ENCODE peak calls at places on chromosomes 3 and 15, in seven cellular contexts. A is tibial nerve, B is esophagus squamous epithelium, P is heart left ventricle, D is Peyer's patch, K is breast epithelium, I is NB4. N is an unnamed sample.

GRCh38 chr3:8755564-8756237 is 13.7 kb downstream of the OXTR start:
- DNase-seq in A (no peak), B (no peak), P (no peak), D (no peak), K (no peak), I (peak; percentile 13), N (no peak)

GRCh38 chr15:85414495-85414894 is 34.1 kb downstream of the AKAP13 start:
- DNase-seq in A (no peak), B (no peak), P (no peak), D (no peak), K (no peak), I (peak; percentile 44), N (no peak)

GRCh38 chr3:71069797-71070196 is 513.7 kb downstream of the FOXP1 start:
- DNase-seq in A (peak; percentile 77), B (no peak), P (peak; percentile 70), D (peak; percentile 86), K (peak; percentile 80), I (peak; percentile 68), N (peak; percentile 13)

GRCh38 chr15:67827561-67828378 is 2.5 kb downstream of the SKOR1 start:
- DNase-seq in A (no peak), B (no peak), P (no peak), D (no peak), K (no peak), I (no peak), N (no peak)

GRCh38 chr15:77033417-77033728 is 37.5 kb downstream of the TSPAN3 start:
- DNase-seq in A (no peak), B (no peak), P (no peak), D (peak; percentile 41), K (peak; percentile 14), I (peak; percentile 7), N (no peak)

GRCh38 chr3:5095879-5096278 is 26.2 kb upstream of the ARL8B start:
- DNase-seq in A (no peak), B (no peak), P (peak; percentile 66), D (peak; percentile 37), K (no peak), I (no peak), N (no peak)

GRCh38 chr3:115808816-115809215 is 185.5 kb downstream of the GAP43 start:
- DNase-seq in A (no peak), B (no peak), P (no peak), D (no peak), K (no peak), I (no peak), N (no peak)

GRCh38 chr15:67105065-67105951 is 39.9 kb downstream of the SMAD3 start:
- DNase-seq in A (peak; percentile 37), B (no peak), P (no peak), D (peak; percentile 81), K (peak; percentile 67), I (no peak), N (peak; percentile 63)

GRCh38 chr15:58732620-58733363 is 16.7 kb downstream of the ADAM10 start:
- DNase-seq in A (no peak), B (no peak), P (no peak), D (no peak), K (no peak), I (no peak), N (no peak)

GRCh38 chr3:78993375-78993774 is 774.4 kb downstream of the ROBO1 start:
- DNase-seq in A (no peak), B (no peak), P (no peak), D (no peak), K (no peak), I (no peak), N (no peak)

GRCh38 chr3:125002414-125002811 is 53.4 kb downstream of the HEG1 start:
- DNase-seq in A (no peak), B (no peak), P (no peak), D (no peak), K (no peak), I (no peak), N (no peak)

GRCh38 chr3:22713936-22714335 is 489.2 kb upstream of the UBE2E2 start:
- DNase-seq in A (no peak), B (no peak), P (no peak), D (no peak), K (no peak), I (peak; percentile 84), N (no peak)

GRCh38 chr3:127263586-127264231 is 24.1 kb downstream of the PRR20G start:
- DNase-seq in A (no peak), B (no peak), P (no peak), D (no peak), K (no peak), I (no peak), N (no peak)

GRCh38 chr15:70528270-70528706 is 235.1 kb downstream of the UACA start:
- DNase-seq in A (no peak), B (no peak), P (no peak), D (peak; percentile 84), K (no peak), I (peak; percentile 89), N (no peak)

DNA sequence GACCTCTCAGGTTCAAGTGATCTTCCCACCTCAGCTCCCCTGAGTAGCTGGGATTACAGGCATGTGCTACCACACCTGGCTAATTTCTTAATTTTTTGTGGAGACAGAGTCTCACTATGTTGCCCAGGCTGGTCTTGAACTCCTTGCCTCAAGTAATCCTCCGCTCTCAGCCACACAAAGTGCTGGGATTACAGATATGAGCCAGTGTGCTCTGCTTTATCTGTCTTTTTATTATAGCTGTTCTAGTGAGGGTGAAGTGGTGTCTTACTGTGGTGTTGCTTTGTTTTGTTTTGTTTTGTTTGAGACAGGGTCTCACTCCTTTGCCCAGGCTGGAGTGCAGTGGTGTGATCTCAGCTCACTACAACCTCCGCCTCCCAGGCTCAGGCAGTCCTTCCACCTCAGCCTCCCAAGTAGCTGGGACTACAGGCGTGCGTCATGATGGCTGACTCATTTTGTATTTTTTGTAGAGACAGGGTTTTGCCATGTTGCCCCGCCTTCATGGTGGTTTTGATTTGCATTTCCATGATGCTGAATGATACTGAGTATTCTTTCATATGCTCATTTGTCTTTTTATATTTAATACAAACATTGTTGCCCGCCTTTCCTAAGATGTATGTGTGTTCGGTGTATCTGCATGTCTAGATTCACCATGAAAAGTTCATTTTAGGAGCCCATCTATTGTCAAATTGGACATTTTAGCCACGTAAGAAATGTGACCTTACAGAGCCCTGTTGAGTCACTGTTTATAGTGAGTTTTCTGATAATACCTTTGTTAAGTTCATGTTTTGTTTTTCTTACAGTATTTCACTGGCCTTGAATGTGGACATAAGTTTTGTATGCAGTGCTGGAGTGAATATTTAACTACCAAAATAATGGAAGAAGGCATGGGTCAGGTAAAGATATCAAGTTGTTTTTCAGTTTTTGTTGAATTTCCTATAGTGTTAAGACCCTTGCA is 80.6 kb downstream of the ARIH1 start:
- DNase-seq in A (no peak), B (no peak), P (no peak), D (no peak), K (no peak), I (no peak), N (no peak)
- TF ChIP-seq POLR2A in A (no peak), B (no peak), P (no peak), D (no peak), K (no peak), I (no peak), N (no peak)

GRCh38 chr15:72272213-72272996 is at the start of gene PARP6:
- DNase-seq in A (peak; percentile 94), B (peak; percentile 91), P (peak; percentile 99), D (peak; percentile 99), K (peak; percentile 98), I (peak; percentile 99), N (peak; percentile 96)
- TF ChIP-seq POLR2A in A (peak; percentile 75), B (peak; percentile 60), P (peak; percentile 67), D (peak; percentile 24), K (no peak), I (peak; percentile 45), N (peak; percentile 80)

GRCh38 chr15:64911317-64912186 is at the start of gene ANKDD1A:
- DNase-seq in A (no peak), B (no peak), P (peak; percentile 79), D (peak; percentile 70), K (peak; percentile 35), I (peak; percentile 10), N (peak; percentile 53)
- TF ChIP-seq POLR2A in A (peak; percentile 27), B (no peak), P (peak; percentile 28), D (no peak), K (no peak), I (no peak), N (no peak)

DNA sequence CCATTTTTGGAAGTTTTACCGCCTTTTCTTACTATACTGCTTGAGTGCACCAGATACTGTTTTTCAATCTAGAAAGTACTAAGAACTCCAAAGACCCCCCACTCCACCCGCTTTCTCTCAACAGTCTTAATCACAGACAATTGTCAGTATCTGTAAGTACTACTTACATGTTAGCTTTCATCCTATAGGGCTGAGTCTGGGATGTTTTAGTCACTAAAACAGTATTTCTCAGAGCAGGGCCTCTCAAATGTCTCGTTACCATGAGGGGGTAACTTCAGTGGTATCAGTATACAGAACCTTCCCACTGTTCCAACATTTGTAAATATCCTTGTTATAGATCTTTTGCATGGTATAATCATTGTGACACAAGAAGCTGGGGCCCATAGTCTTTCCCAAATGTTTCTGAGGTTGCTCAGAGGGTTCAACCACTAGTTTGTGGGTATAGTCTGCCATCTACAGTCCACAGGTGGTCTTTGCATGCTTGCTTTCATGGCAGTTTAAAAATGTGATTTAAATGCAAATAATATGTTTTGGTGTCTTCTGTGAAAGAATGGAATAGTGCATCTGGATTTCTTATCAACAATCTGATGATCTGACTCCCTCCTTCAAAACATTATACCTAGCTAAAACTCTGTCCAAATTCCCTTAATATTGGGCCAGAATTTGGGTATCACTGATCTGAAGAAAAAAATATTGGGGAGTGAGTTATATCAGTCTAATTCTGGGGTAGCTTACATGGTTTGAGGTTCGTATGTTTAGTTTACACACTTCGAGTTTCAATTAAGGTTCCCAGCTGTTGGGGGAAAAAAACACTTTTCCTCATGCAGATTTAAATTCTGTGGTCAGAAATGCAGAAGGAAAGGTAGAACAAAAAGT is 18.0 kb upstream of the DNAJC13 start:
- DNase-seq in A (peak; percentile 33), B (no peak), P (no peak), D (peak; percentile 55), K (no peak), I (peak; percentile 70), N (peak; percentile 28)
- TF ChIP-seq POLR2A in A (no peak), B (no peak), P (no peak), D (no peak), K (no peak), I (no peak), N (no peak)

GRCh38 chr15:39417351-39417750 is 163.5 kb upstream of the THBS1 start:
- DNase-seq in A (no peak), B (no peak), P (no peak), D (no peak), K (no peak), I (no peak), N (no peak)
- TF ChIP-seq POLR2A in A (no peak), B (no peak), P (no peak), D (no peak), K (no peak), I (no peak), N (no peak)